ENCODE peak calls at places on chromosomes 6 and 20, in four cellular contexts. One of them, this sample, is unnamed.
A peak's percentile ranks its signal among the peaks of the same experiment; 100 is the strongest.

GRCh38 chr6:24667378-24667803 is 514 bp downstream of the ACOT13 start:
- DNase-seq in GM12878: no peak
- DNase-seq in HepG2: peak; percentile 54
- DNase-seq in K562: no peak
- DNase-seq in this sample: peak; percentile 7

GRCh38 chr6:54586251-54586650 is 260.3 kb upstream of the FAM83B start:
- DNase-seq in GM12878: no peak
- DNase-seq in HepG2: no peak
- DNase-seq in K562: no peak
- DNase-seq in this sample: no peak

GRCh38 chr20:46028110-46028509 is 905 bp upstream of the SLC12A5 start:
- DNase-seq in GM12878: no peak
- DNase-seq in HepG2: no peak
- DNase-seq in K562: no peak
- DNase-seq in this sample: no peak

GRCh38 chr20:2750343-2751251 is 49.8 kb downstream of the CPXM1 start:
- DNase-seq in GM12878: no peak
- DNase-seq in HepG2: peak; percentile 59
- DNase-seq in K562: peak; percentile 37
- DNase-seq in this sample: peak; percentile 71

GRCh38 chr6:79872303-79872702 is 75.0 kb downstream of the ELOVL4 start:
- DNase-seq in GM12878: no peak
- DNase-seq in HepG2: no peak
- DNase-seq in K562: no peak
- DNase-seq in this sample: no peak

GRCh38 chr6:6131492-6132109 is 124.9 kb upstream of the NRN1 start:
- DNase-seq in GM12878: no peak
- DNase-seq in HepG2: peak; percentile 53
- DNase-seq in K562: peak; percentile 66
- DNase-seq in this sample: peak; percentile 3

GRCh38 chr6:95785785-95786184 is 208.4 kb downstream of the MANEA start:
- DNase-seq in GM12878: no peak
- DNase-seq in HepG2: no peak
- DNase-seq in K562: no peak
- DNase-seq in this sample: no peak

GRCh38 chr6:126040826-126041225 is 54.5 kb downstream of the TRMT11 start:
- DNase-seq in GM12878: no peak
- DNase-seq in HepG2: peak; percentile 24
- DNase-seq in K562: no peak
- DNase-seq in this sample: peak; percentile 53

GRCh38 chr6:209432-210103 is 82.7 kb upstream of the DUSP22 start:
- DNase-seq in GM12878: peak; percentile 68
- DNase-seq in HepG2: no peak
- DNase-seq in K562: no peak
- DNase-seq in this sample: no peak

DNA sequence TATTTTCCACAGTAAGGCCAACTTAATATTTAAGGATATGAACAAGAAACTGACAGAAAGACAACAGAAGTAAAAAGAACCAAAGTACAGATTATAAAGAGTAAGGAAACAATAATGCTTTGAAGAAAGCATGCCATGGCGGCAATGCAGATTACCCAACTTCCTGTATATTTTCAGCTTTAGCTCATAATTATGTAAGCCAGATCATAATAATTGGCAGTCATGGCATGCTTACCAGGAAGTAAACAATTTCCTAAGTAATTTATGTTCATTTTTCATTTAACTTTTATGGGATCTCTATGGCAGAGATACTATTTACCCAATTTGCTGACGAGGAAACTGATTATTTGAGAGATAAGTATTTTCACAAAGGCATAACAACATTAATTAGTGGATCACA is 988.7 kb downstream of the HACE1 start:
- DNase-seq in GM12878: no peak
- DNase-seq in HepG2: no peak
- DNase-seq in K562: no peak
- DNase-seq in this sample: no peak
- TF ChIP-seq JUNB in GM12878: no peak
- TF ChIP-seq JUNB in HepG2: no peak
- TF ChIP-seq JUNB in K562: no peak
- TF ChIP-seq JUNB in this sample: no peak

DNA sequence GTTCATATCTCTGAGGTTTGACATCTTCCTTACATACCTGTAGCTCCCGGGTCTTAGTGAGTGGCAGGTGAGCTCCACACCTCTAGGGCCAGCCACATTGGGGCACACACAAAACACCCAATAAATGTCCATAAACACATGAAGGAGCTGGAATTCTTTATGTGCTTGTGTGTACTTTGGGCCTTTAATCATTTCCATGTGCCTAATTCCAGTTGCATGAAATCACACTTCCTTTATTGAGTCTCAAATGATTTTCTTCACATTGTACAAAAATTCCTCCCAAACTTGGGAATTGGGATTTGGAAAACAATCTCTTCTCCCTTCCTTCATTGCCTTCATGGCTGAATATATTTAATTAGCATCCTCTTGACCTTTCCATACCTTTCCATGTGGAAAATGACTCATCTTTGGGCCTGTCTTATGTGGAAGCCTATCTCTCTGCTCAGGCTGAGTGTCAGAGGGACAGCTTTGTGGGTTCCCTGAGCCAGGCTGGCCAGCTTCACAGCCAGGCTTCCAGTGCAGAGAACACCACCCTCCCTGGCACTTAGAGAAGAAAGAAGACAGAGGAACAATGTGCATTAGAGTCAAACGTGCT is 33.1 kb upstream of the CDH4 start:
- DNase-seq in GM12878: no peak
- DNase-seq in HepG2: no peak
- DNase-seq in K562: no peak
- DNase-seq in this sample: no peak
- TF ChIP-seq KDM1A in GM12878: no peak
- TF ChIP-seq KDM1A in HepG2: no peak
- TF ChIP-seq KDM1A in K562: no peak
- TF ChIP-seq KDM1A in this sample: no peak

DNA sequence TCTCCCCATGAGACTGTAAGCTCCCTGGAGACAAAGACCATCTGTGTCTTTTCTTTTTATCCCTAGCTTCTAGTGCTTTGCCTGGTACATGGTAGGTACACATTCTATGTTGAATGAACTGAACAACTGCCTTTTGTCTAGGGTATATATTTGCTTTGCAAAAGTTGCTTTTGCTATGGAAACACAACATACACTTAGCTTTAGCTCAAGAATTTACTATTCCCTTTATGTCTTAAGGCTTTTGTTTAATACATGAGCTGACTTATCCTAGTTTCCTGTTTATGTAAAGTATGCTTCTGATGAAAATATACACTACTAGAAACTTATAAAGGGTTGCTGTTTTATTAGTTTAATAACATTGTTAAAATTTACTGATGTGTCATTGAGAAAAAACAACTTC is 198.2 kb downstream of the PRL start:
- DNase-seq in GM12878: no peak
- DNase-seq in HepG2: no peak
- DNase-seq in K562: no peak
- DNase-seq in this sample: no peak
- TF ChIP-seq JUNB in GM12878: no peak
- TF ChIP-seq JUNB in HepG2: no peak
- TF ChIP-seq JUNB in K562: no peak
- TF ChIP-seq JUNB in this sample: no peak

GRCh38 chr6:8888468-8888867 is 453.1 kb upstream of the SLC35B3 start:
- DNase-seq in GM12878: no peak
- DNase-seq in HepG2: peak; percentile 16
- DNase-seq in K562: no peak
- DNase-seq in this sample: peak; percentile 19
- TF ChIP-seq KDM1A in GM12878: no peak
- TF ChIP-seq KDM1A in HepG2: no peak
- TF ChIP-seq KDM1A in K562: no peak
- TF ChIP-seq KDM1A in this sample: no peak

GRCh38 chr20:59178983-59179595 is 15.5 kb downstream of the ZNF831 start:
- DNase-seq in GM12878: no peak
- DNase-seq in HepG2: no peak
- DNase-seq in K562: no peak
- DNase-seq in this sample: no peak

GRCh38 chr20:59175861-59176260 is 12.2 kb downstream of the ZNF831 start:
- DNase-seq in GM12878: no peak
- DNase-seq in HepG2: no peak
- DNase-seq in K562: no peak
- DNase-seq in this sample: no peak

GRCh38 chr20:59179988-59180387 is 16.4 kb downstream of the ZNF831 start:
- DNase-seq in GM12878: no peak
- DNase-seq in HepG2: no peak
- DNase-seq in K562: no peak
- DNase-seq in this sample: no peak

GRCh38 chr20:59176812-59177211 is 13.2 kb downstream of the ZNF831 start:
- DNase-seq in GM12878: no peak
- DNase-seq in HepG2: no peak
- DNase-seq in K562: no peak
- DNase-seq in this sample: no peak

GRCh38 chr20:59177266-59178250 is 13.9 kb downstream of the ZNF831 start:
- DNase-seq in GM12878: no peak
- DNase-seq in HepG2: no peak
- DNase-seq in K562: no peak
- DNase-seq in this sample: no peak
- TF ChIP-seq JUNB in GM12878: no peak
- TF ChIP-seq JUNB in HepG2: no peak
- TF ChIP-seq JUNB in K562: no peak
- TF ChIP-seq JUNB in this sample: no peak

DNA sequence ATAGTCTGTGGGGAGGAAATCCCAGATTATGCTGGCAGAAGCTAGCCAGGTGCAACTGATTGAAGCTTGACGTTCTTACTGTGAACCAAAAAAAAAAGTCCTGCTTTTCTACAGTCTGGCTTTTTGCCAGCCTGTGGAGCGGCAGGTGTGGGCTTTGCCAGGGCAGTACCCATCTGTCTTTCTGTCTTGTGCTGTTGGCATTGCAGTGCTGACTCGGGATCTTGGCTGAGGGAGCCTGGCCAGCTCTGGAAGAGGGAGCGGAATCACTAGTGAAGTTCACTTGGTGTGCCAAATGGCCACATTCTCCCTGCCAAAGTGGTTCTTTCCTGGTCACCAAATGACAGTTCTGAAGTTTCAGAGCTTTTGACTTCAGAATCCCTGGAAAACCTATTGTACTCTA is 5.0 kb downstream of the KIF3B start:
- DNase-seq in GM12878: no peak
- DNase-seq in HepG2: no peak
- DNase-seq in K562: no peak
- DNase-seq in this sample: no peak
- TF ChIP-seq KDM1A in GM12878: no peak
- TF ChIP-seq KDM1A in HepG2: no peak
- TF ChIP-seq KDM1A in K562: no peak
- TF ChIP-seq KDM1A in this sample: no peak

GRCh38 chr20:49349678-49350077 is 71.8 kb upstream of the ZNFX1 start:
- DNase-seq in GM12878: no peak
- DNase-seq in HepG2: no peak
- DNase-seq in K562: no peak
- DNase-seq in this sample: no peak
- TF ChIP-seq JUNB in GM12878: no peak
- TF ChIP-seq JUNB in HepG2: no peak
- TF ChIP-seq JUNB in K562: no peak
- TF ChIP-seq JUNB in this sample: no peak

GRCh38 chr6:91569071-91569470 is 982.2 kb upstream of the MAP3K7 start:
- DNase-seq in GM12878: no peak
- DNase-seq in HepG2: no peak
- DNase-seq in K562: no peak
- DNase-seq in this sample: no peak
- TF ChIP-seq KDM1A in GM12878: no peak
- TF ChIP-seq KDM1A in HepG2: no peak
- TF ChIP-seq KDM1A in K562: no peak
- TF ChIP-seq KDM1A in this sample: no peak